ENCODE peak calls at places on chromosomes 4 and X, in nine cellular contexts. G, U, Z, D, A, V, X, I and P are unnamed samples.
A peak's percentile ranks its signal among the peaks of the same experiment; 100 is the strongest.

GRCh38 chrX:41543668-41544067 is 96.5 kb downstream of the NYX start:
- DNase-seq in X (no peak), Z (no peak), I (no peak), U (no peak), A (no peak), V (no peak), G (no peak), D (no peak), P (no peak)

GRCh38 chr4:183349673-183350072 is 27.4 kb upstream of the CLDN24 start:
- DNase-seq in X (peak; percentile 55), I (no peak), U (peak; percentile 94), D (peak; percentile 60), G (no peak), A (no peak), Z (no peak), V (peak; percentile 81), P (no peak)

GRCh38 chr4:8726344-8726851 is 133.8 kb downstream of the CPZ start:
- DNase-seq in Z (peak; percentile 4), A (no peak), D (no peak), V (no peak), I (no peak), U (no peak), X (no peak), G (no peak), P (peak; percentile 32)

GRCh38 chrX:28205126-28205525 is 223.9 kb upstream of the DCAF8L1 start:
- DNase-seq in X (no peak), U (no peak), A (no peak), Z (no peak), I (no peak), G (no peak), D (peak; percentile 56), V (no peak), P (no peak)

GRCh38 chr4:76856183-76856969 is 41.6 kb downstream of the SOWAHB start:
- DNase-seq in A (no peak), Z (no peak), X (peak; percentile 48), V (no peak), D (peak; percentile 90), U (peak; percentile 29), G (no peak), I (no peak), P (no peak)

GRCh38 chr4:184117662-184118199 is 99.9 kb downstream of the ENPP6 start:
- DNase-seq in G (no peak), U (no peak), A (no peak), X (no peak), Z (no peak), I (no peak), V (no peak), D (no peak), P (no peak)

GRCh38 chrX:13357925-13358324 is 38.1 kb upstream of the ATXN3L start:
- DNase-seq in U (no peak), Z (no peak), A (no peak), I (no peak), D (no peak), G (no peak), V (no peak), X (no peak), P (no peak)

GRCh38 chr4:75107703-75108612 is 175.0 kb downstream of the PARM1 start:
- DNase-seq in I (no peak), D (peak; percentile 4), A (no peak), X (peak; percentile 2), Z (no peak), U (no peak), G (no peak), V (no peak), P (no peak)

GRCh38 chrX:16573781-16574180 is 76.2 kb upstream of the S100G start:
- DNase-seq in U (no peak), A (no peak), Z (no peak), I (no peak), V (no peak), X (peak; percentile 78), D (peak; percentile 12), G (no peak), P (no peak)

GRCh38 chr4:136690363-136690762 is 841.9 kb downstream of the PCDH18 start:
- DNase-seq in G (no peak), Z (no peak), X (no peak), D (no peak), I (no peak), U (no peak), V (no peak), A (no peak), P (no peak)

GRCh38 chr4:69025191-69025998 is 70.9 kb upstream of the UGT2B7 start:
- DNase-seq in Z (no peak), A (no peak), X (no peak), I (no peak), V (no peak), G (no peak), D (no peak), U (no peak), P (no peak)

GRCh38 chr4:186297013-186297645 is 31.1 kb downstream of the F11 start:
- DNase-seq in G (no peak), I (no peak), Z (no peak), A (no peak), X (peak; percentile 78), V (peak; percentile 8), D (peak; percentile 81), U (peak; percentile 56), P (no peak)

GRCh38 chr4:54384152-54384551 is 155.1 kb downstream of the PDGFRA start:
- DNase-seq in I (no peak), V (no peak), A (no peak), X (no peak), G (no peak), Z (no peak), U (no peak), D (no peak), P (no peak)

GRCh38 chr4:104064650-104065577 is 345.1 kb upstream of the TACR3 start:
- DNase-seq in Z (no peak), G (no peak), X (peak; percentile 28), A (no peak), U (no peak), V (no peak), I (no peak), D (peak; percentile 41), P (peak; percentile 59)

GRCh38 chr4:7187691-7188090 is 4.6 kb upstream of the SORCS2 start:
- DNase-seq in G (no peak), V (no peak), X (no peak), D (no peak), A (no peak), Z (no peak), U (no peak), I (no peak), P (no peak)

GRCh38 chr4:7190278-7190594 is 2.1 kb upstream of the SORCS2 start:
- DNase-seq in V (no peak), G (no peak), Z (no peak), I (no peak), U (no peak), D (no peak), A (no peak), X (no peak), P (no peak)

GRCh38 chr4:7189066-7189465 is 3.3 kb upstream of the SORCS2 start:
- DNase-seq in D (no peak), I (peak; percentile 45), G (no peak), Z (no peak), X (no peak), A (no peak), U (no peak), V (no peak), P (no peak)

GRCh38 chr4:7190668-7191545 is 1.4 kb upstream of the SORCS2 start:
- DNase-seq in A (no peak), V (no peak), X (no peak), G (no peak), U (no peak), D (no peak), Z (no peak), I (no peak), P (no peak)

GRCh38 chr4:7189475-7190277 is 2.7 kb upstream of the SORCS2 start:
- DNase-seq in A (no peak), D (no peak), U (no peak), X (no peak), G (no peak), V (no peak), I (no peak), Z (no peak), P (no peak)
- TF ChIP-seq CTCF in A (no peak), D (no peak), U (no peak), X (no peak), G (no peak), V (no peak), I (no peak), Z (no peak), P (no peak)

GRCh38 chr4:154081391-154081790 is 292.5 kb upstream of the SFRP2 start:
- DNase-seq in I (no peak), U (no peak), G (no peak), X (no peak), Z (no peak), D (no peak), V (no peak), A (no peak), P (no peak)

GRCh38 chr4:154084864-154085263 is 296.0 kb upstream of the SFRP2 start:
- DNase-seq in V (no peak), Z (no peak), G (no peak), A (no peak), X (peak; percentile 45), U (no peak), I (no peak), D (no peak), P (no peak)

GRCh38 chr4:154086247-154086646 is 297.4 kb upstream of the SFRP2 start:
- DNase-seq in X (peak; percentile 30), V (no peak), U (no peak), G (no peak), D (no peak), Z (no peak), I (no peak), A (no peak), P (no peak)

GRCh38 chr4:154078504-154079350 is 289.8 kb upstream of the SFRP2 start:
- DNase-seq in X (no peak), I (no peak), Z (no peak), G (no peak), D (no peak), V (no peak), A (no peak), U (no peak), P (no peak)

GRCh38 chr4:154082760-154083530 is 294.1 kb upstream of the SFRP2 start:
- DNase-seq in D (no peak), X (peak; percentile 40), U (no peak), A (no peak), Z (no peak), G (no peak), V (no peak), I (no peak), P (no peak)
- TF ChIP-seq CTCF in D (no peak), X (peak; percentile 42), U (peak; percentile 47), A (no peak), Z (no peak), G (no peak), V (peak; percentile 19), I (peak; percentile 10), P (no peak)

GRCh38 chr4:157172011-157172410 is 48.5 kb upstream of the GRIA2 start:
- DNase-seq in X (peak; percentile 41), D (peak; percentile 51), Z (no peak), G (no peak), I (no peak), V (no peak), A (no peak), U (peak; percentile 7), P (no peak)
- TF ChIP-seq CTCF in X (peak; percentile 24), D (no peak), Z (no peak), G (peak; percentile 9), I (no peak), V (peak; percentile 30), A (no peak), U (no peak), P (no peak)

DNA sequence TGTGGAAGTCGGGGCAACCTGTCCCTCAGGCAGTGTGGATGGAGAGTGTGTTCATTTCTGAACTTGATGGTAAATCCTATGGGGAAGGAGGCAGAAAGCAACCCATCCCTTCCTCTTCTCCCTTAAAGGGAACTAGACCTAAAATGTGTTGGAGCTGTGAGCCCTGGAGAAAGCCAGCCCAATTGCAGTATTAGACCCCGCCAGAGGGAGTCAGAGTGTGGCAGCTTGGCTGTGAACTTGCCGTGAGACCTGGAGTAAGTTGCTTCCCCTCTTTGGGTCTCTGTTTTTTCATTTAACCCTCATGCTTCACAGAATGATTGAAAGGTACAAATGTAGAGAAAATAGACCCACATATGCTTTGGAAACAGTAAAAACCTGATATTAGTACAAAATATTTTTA is 108.7 kb upstream of the PAK3 start:
- DNase-seq in A (no peak), X (no peak), I (no peak), G (no peak), U (no peak), D (no peak), Z (no peak), V (no peak), P (no peak)
- TF ChIP-seq CTCF in A (no peak), X (no peak), I (no peak), G (no peak), U (no peak), D (no peak), Z (no peak), V (peak; percentile 3), P (no peak)